ENCODE peak calls at places on chromosomes 2 and 18, in five cellular contexts. N is ecto neural progenitor cell; U is GM13977; Z is body of pancreas; H is effector memory CD8-positive, alpha-beta T cell. R is an unnamed sample.

GRCh38 chr2:88069117-88069516 is 1.5 kb downstream of the SMYD1 start:
- DNase-seq in Z (no peak), U (no peak), N (no peak), H (no peak), R (no peak)

GRCh38 chr2:16271231-16271896 is 331.0 kb downstream of the MYCN start:
- DNase-seq in N (peak), U (no peak), H (no peak), Z (no peak), R (no peak)

GRCh38 chr2:16638941-16639340 is 26.7 kb downstream of the CYRIA start:
- DNase-seq in U (no peak), H (no peak), N (no peak), Z (no peak), R (no peak)

GRCh38 chr18:68489018-68489792 is 225.7 kb downstream of the TMX3 start:
- DNase-seq in H (no peak), N (no peak), U (no peak), Z (no peak), R (no peak)

GRCh38 chr18:66439670-66440069 is 164.2 kb downstream of the CDH19 start:
- DNase-seq in U (no peak), Z (no peak), N (no peak), H (no peak), R (no peak)

GRCh38 chr2:74843371-74844298 is 9.7 kb downstream of the HK2 start:
- DNase-seq in U (peak), H (no peak), Z (peak), N (no peak), R (no peak)

GRCh38 chr2:144215207-144215606 is 304.7 kb downstream of the ZEB2 start:
- DNase-seq in U (no peak), H (no peak), N (no peak), Z (no peak), R (no peak)

GRCh38 chr2:203446071-203446481 is 89.0 kb downstream of the RAPH1 start:
- DNase-seq in Z (no peak), U (no peak), H (no peak), N (no peak), R (no peak)

GRCh38 chr2:71759056-71759455 is 305.7 kb downstream of the DYSF start:
- DNase-seq in H (no peak), Z (no peak), U (no peak), N (no peak), R (no peak)

GRCh38 chr18:50127516-50128229 is 67.3 kb downstream of the MYO5B start:
- DNase-seq in H (no peak), N (no peak), Z (no peak), U (no peak), R (no peak)

GRCh38 chr2:189439342-189439741 is 1.9 kb upstream of the WDR75 start:
- DNase-seq in Z (no peak), H (no peak), U (no peak), N (no peak), R (no peak)

GRCh38 chr2:171004363-171004762 is 75.3 kb downstream of the GORASP2 start:
- DNase-seq in H (no peak), U (no peak), Z (no peak), N (no peak), R (no peak)

GRCh38 chr2:62586981-62587380 is 81.0 kb upstream of the TMEM17 start:
- DNase-seq in U (no peak), H (no peak), Z (no peak), N (no peak), R (no peak)

GRCh38 chr2:136048886-136049832 is 63.7 kb upstream of the DARS1 start:
- DNase-seq in Z (no peak), N (no peak), U (no peak), H (no peak), R (no peak)

GRCh38 chr2:20577495-20578235 is 73.2 kb downstream of the HS1BP3 start:
- DNase-seq in H (no peak), N (no peak), Z (no peak), U (no peak), R (no peak)

GRCh38 chr2:75560768-75561565 is at the start of gene EVA1A:
- DNase-seq in Z (peak), N (peak), U (peak), H (no peak), R (peak)

GRCh38 chr18:59744271-59744721 is 47.1 kb upstream of the CCBE1 start:
- DNase-seq in U (no peak), Z (no peak), H (no peak), N (no peak), R (no peak)

GRCh38 chr2:19251554-19251953 is 106.9 kb downstream of the OSR1 start:
- DNase-seq in H (no peak), U (no peak), Z (no peak), N (no peak), R (no peak)

GRCh38 chr18:54828290-54828871 is at the start of gene RAB27B:
- DNase-seq in Z (peak), U (no peak), N (peak), H (peak), R (peak)

GRCh38 chr2:239348563-239349447 is 52.0 kb downstream of the HDAC4 start:
- DNase-seq in N (no peak), Z (no peak), U (no peak), H (no peak), R (peak)

R was measured in vagina.